ENCODE peak calls at places on chromosomes 6 and 20, in five cellular contexts. T is PC-3, F is lower lobe of right lung, B is hepatocyte, J is breast epithelium. W is an unnamed sample. For H3K9me3, the result is how much of the 10 kb centered on the place peaks cover.

GRCh38 chr20:31945790-31946189 is 6.1 kb downstream of the PDRG1 start:
- DNase-seq in T (no peak), F (no peak), B (no peak), J (no peak), W (no peak)

GRCh38 chr6:133315811-133316210 is 74.7 kb downstream of the EYA4 start:
- DNase-seq in T (no peak), F (no peak), B (no peak), J (no peak), W (no peak)

GRCh38 chr6:31336872-31337496 is 20.0 kb downstream of the HLA-B start:
- DNase-seq in T (no peak), F (no peak), B (no peak), J (no peak), W (no peak)

GRCh38 chr20:39042279-39043150 is 80.4 kb downstream of the DHX35 start:
- DNase-seq in T (no peak), F (no peak), B (no peak), J (peak), W (no peak)

GRCh38 chr6:3610206-3610605 is 141.3 kb downstream of the PXDC1 start:
- DNase-seq in T (peak), F (no peak), B (peak), J (peak), W (no peak)

GRCh38 chr6:14048870-14049269 is 68.7 kb upstream of the CD83 start:
- DNase-seq in T (no peak), F (no peak), B (no peak), J (no peak), W (no peak)

GRCh38 chr20:62066983-62067433 is 1.3 kb upstream of the TAF4 start:
- DNase-seq in T (no peak), F (no peak), B (peak), J (no peak), W (no peak)

GRCh38 chr6:98787961-98788360 is 46.4 kb upstream of the POU3F2 start:
- DNase-seq in T (no peak), F (no peak), B (peak), J (no peak), W (no peak)

GRCh38 chr6:5260661-5261544 is at the start of the genes FARS2 and LYRM4:
- DNase-seq in T (peak), F (peak), B (peak), J (peak), W (peak)
- TF ChIP-seq CTCF in T (no peak), F (peak), B (peak), J (no peak), W (no peak)

DNA sequence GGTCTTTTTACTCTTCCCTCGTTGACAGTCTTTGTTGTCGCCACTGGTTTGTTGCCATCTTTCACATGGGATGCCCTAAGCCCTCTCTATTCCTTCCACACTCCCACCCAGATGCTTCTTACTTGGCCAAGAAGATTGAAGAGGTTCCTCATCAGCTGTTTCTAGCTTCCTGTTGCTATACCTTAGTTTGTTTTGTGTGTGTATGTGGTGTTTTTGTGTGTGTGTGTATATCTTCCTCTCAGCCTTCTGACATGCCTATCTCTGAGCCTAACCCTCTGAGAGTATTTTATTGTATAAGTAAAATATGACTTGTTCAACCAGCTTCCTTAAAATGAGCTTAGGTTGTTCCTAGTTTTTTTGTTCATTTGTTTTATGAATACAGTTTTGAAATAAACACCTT is 35.9 kb downstream of the ENPP1 start:
- DNase-seq in T (no peak), F (no peak), B (no peak), J (no peak), W (no peak)
- H3K9me3 ChIP-seq in T (under half), F (under half), B (under half), J (under half), W (under half)

GRCh38 chr6:147999001-147999540 is 343.6 kb upstream of the SASH1 start:
- DNase-seq in T (no peak), F (no peak), B (no peak), J (no peak), W (no peak)

GRCh38 chr6:148005806-148006205 is 336.8 kb upstream of the SASH1 start:
- DNase-seq in T (no peak), F (no peak), B (no peak), J (no peak), W (no peak)

GRCh38 chr6:148002067-148002466 is 340.6 kb upstream of the SASH1 start:
- DNase-seq in T (no peak), F (no peak), B (no peak), J (no peak), W (no peak)
- TF ChIP-seq CTCF in T (no peak), F (no peak), B (no peak), J (no peak), W (no peak)

DNA sequence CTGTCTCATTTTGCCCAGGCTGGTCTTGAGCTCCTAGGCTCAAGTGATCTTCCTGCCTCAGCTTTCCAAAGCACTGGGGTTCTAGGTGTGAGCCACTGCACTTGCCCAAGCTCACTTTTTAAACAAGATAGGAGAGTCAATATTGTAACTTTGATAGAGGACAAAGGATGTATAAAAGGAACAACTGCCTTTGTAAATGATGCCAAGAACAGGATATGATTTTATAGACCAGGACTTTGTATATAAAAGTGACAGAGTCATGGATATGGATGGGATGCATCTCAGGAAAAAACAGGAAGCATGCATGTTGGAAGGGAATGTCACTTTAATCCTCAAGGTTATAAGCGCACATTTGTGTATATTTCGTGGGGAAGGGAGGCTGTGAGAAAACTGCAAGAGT is 338.4 kb downstream of the PRL start:
- DNase-seq in T (no peak), F (no peak), B (no peak), J (no peak), W (no peak)
- H3K9me3 ChIP-seq in T (under half), F (under half), B (under half), J (under half), W (under half)

DNA sequence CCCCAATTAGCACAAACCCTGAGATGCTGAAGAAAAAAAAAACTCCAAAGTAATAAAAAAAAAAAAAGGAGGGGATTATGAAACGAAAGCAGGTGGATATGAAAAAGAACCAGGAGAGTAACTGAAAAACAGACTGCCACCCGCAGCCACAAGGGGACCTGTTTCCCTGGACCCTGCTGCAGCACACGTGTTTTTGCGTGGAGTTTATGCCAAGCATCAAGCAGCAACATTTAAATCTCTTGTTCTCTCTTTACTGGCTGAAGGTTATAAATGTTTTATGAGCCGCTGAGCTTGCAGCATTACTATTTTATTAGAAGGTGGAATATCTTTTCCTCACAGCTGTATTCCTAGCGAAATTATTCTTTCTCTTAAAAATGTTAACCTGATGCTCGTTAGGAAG is 131.6 kb upstream of the OLIG3 start:
- DNase-seq in T (no peak), F (no peak), B (no peak), J (no peak), W (no peak)
- TF ChIP-seq CTCF in T (no peak), F (no peak), B (no peak), J (no peak), W (no peak)

DNA sequence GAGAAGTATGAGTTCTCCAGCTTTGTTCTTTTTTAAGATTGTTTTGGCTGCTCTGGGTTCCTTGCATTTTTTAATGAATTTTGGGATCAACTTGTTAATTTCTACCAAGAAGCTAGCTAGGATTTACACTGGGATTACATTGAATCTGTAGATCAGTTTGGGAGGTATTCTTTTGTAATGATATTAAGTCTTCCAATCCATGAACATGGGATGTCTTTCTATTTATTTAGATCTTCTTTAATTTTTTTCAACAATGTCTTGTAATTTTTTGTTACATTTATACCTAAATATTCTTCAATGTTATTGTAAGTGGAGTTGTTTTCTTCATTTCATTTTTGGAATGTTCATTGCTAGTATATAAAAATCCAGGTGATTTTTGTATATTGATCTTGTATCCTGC is 12.5 kb downstream of the PRIM2 start:
- DNase-seq in T (no peak), F (no peak), B (no peak), J (no peak), W (no peak)
- H3K9me3 ChIP-seq in T (under half), F (under half), B (under half), J (under half), W (under half)